ENCODE peak calls at places on chromosomes 4 and X, in six cellular contexts. B is sigmoid colon, R is stomach, V is suprapubic skin, E is upper lobe of left lung, Z is breast epithelium. Y is an unnamed sample.

GRCh38 chr4:181261279-181261678 is 981.9 kb upstream of the TENM3 start:
- DNase-seq in B (no peak), E (no peak), R (no peak), Z (no peak), V (no peak), Y (no peak)

GRCh38 chr4:142719854-142720541 is 126.1 kb downstream of the INPP4B start:
- DNase-seq in Z (no peak), R (no peak), V (no peak), E (no peak), B (no peak), Y (no peak)

GRCh38 chr4:153282023-153282422 is 62.5 kb upstream of the MND1 start:
- DNase-seq in R (no peak), B (no peak), Z (no peak), E (no peak), V (no peak), Y (no peak)

GRCh38 chr4:185469539-185470154 is 1.9 kb downstream of the CCDC110 start:
- DNase-seq in E (no peak), B (peak), R (no peak), V (no peak), Z (no peak), Y (no peak)

GRCh38 chrX:55014897-55015299 is 14.7 kb downstream of the APEX2 start:
- DNase-seq in E (no peak), B (no peak), R (no peak), Z (no peak), V (no peak), Y (no peak)

GRCh38 chr4:38170380-38170779 is 210.2 kb downstream of the PTTG2 start:
- DNase-seq in E (no peak), Z (no peak), B (no peak), R (no peak), V (no peak), Y (no peak)

GRCh38 chr4:38914859-38915258 is 47.3 kb downstream of the FAM114A1 start:
- DNase-seq in Z (no peak), R (no peak), E (no peak), B (no peak), V (no peak), Y (no peak)

GRCh38 chr4:83548151-83548905 is 12.4 kb downstream of the GPAT3 start:
- DNase-seq in R (peak), V (peak), B (peak), E (peak), Z (peak), Y (no peak)

GRCh38 chr4:151564321-151564720 is 155.3 kb downstream of the FHIP1A start:
- DNase-seq in B (no peak), R (peak), Z (no peak), E (no peak), V (no peak), Y (no peak)

GRCh38 chrX:56764153-56764974 is 35.3 kb downstream of the NBDY start:
- DNase-seq in R (peak), Z (peak), B (peak), V (peak), E (peak), Y (no peak)

GRCh38 chr4:86855572-86855971 is 6.4 kb upstream of the SLC10A6 start:
- DNase-seq in R (no peak), Z (no peak), E (no peak), V (no peak), B (no peak), Y (no peak)

GRCh38 chr4:47032405-47033106 is 1.2 kb downstream of the GABRB1 start:
- DNase-seq in R (peak), V (peak), B (peak), Z (no peak), E (peak), Y (peak)

GRCh38 chr4:2886622-2887021 is 43.0 kb downstream of the ADD1 start:
- DNase-seq in B (no peak), E (no peak), R (no peak), V (no peak), Z (no peak), Y (no peak)

GRCh38 chr4:41590591-41590990 is 52.6 kb downstream of the LIMCH1 start:
- DNase-seq in R (no peak), E (peak), V (no peak), Z (peak), B (no peak), Y (no peak)

GRCh38 chrX:10722804-10723364 is 102.5 kb upstream of the MID1 start:
- DNase-seq in R (peak), B (peak), E (peak), V (peak), Z (peak), Y (peak)

GRCh38 chr4:30719363-30720020 is 677 bp upstream of the PCDH7 start:
- DNase-seq in Z (no peak), R (peak), B (peak), V (no peak), E (no peak), Y (no peak)

GRCh38 chrX:51459125-51459524 is 37.3 kb downstream of the NUDT11 start:
- DNase-seq in E (no peak), V (no peak), B (no peak), R (no peak), Z (no peak), Y (no peak)

GRCh38 chrX:11533211-11533651 is 132.5 kb downstream of the ARHGAP6 start:
- DNase-seq in R (no peak), B (no peak), Z (no peak), V (no peak), E (no peak), Y (peak)

GRCh38 chrX:148371251-148371650 is 129.2 kb upstream of the AFF2 start:
- DNase-seq in V (no peak), B (no peak), Z (no peak), E (no peak), R (no peak), Y (no peak)

GRCh38 chr4:97759785-97760184 is 383.5 kb downstream of the STPG2 start:
- DNase-seq in V (no peak), B (no peak), E (no peak), R (no peak), Z (no peak), Y (no peak)

GRCh38 chrX:110418857-110419249 is 60.2 kb downstream of the RTL9 start:
- DNase-seq in B (no peak), R (no peak), Z (no peak), E (peak), V (no peak), Y (no peak)

GRCh38 chr4:75895744-75896314 is 6.4 kb downstream of the PPEF2 start:
- DNase-seq in B (no peak), V (no peak), E (no peak), Z (no peak), R (no peak), Y (no peak)

GRCh38 chrX:97594825-97595224 is 711.1 kb downstream of the RPA4 start:
- DNase-seq in Z (no peak), R (no peak), E (no peak), V (no peak), B (no peak), Y (no peak)

GRCh38 chr4:139876328-139876941 is 210.8 kb downstream of the MGST2 start:
- DNase-seq in Z (no peak), B (no peak), V (no peak), E (no peak), R (no peak), Y (no peak)

GRCh38 chr4:139873111-139873866 is 207.7 kb downstream of the MGST2 start:
- DNase-seq in Z (no peak), R (no peak), V (no peak), E (peak), B (no peak), Y (no peak)

GRCh38 chr4:139875456-139875855 is 209.8 kb downstream of the MGST2 start:
- DNase-seq in E (no peak), B (no peak), Z (no peak), R (no peak), V (no peak), Y (no peak)

GRCh38 chr4:139869810-139870209 is 204.2 kb downstream of the MGST2 start:
- DNase-seq in V (no peak), B (no peak), Z (no peak), R (no peak), E (no peak), Y (no peak)

GRCh38 chr4:139872274-139872673 is 206.7 kb downstream of the MGST2 start:
- DNase-seq in B (no peak), R (no peak), V (no peak), E (no peak), Z (no peak), Y (no peak)
- TF ChIP-seq POLR2AphosphoS5 in B (no peak), R (peak), V (no peak), E (peak), Z (no peak), Y (no peak)

GRCh38 chrX:154780968-154781367 is 18.3 kb downstream of the DKC1 start:
- DNase-seq in R (no peak), B (no peak), E (no peak), V (no peak), Z (no peak), Y (no peak)

GRCh38 chrX:154775611-154776349 is 13.1 kb downstream of the DKC1 start:
- DNase-seq in V (no peak), B (no peak), R (no peak), E (no peak), Z (no peak), Y (no peak)

GRCh38 chrX:154779261-154779660 is 16.6 kb downstream of the DKC1 start:
- DNase-seq in B (no peak), Z (no peak), R (no peak), E (no peak), V (no peak), Y (no peak)

GRCh38 chrX:154774622-154775021 is 12.0 kb downstream of the DKC1 start:
- DNase-seq in E (no peak), R (no peak), B (no peak), V (no peak), Z (no peak), Y (no peak)

GRCh38 chrX:154776753-154777152 is 14.1 kb downstream of the DKC1 start:
- DNase-seq in Z (no peak), R (no peak), V (no peak), E (no peak), B (no peak), Y (no peak)
- TF ChIP-seq POLR2A in Z (no peak), R (no peak), V (no peak), E (no peak), B (no peak), Y (no peak)

DNA sequence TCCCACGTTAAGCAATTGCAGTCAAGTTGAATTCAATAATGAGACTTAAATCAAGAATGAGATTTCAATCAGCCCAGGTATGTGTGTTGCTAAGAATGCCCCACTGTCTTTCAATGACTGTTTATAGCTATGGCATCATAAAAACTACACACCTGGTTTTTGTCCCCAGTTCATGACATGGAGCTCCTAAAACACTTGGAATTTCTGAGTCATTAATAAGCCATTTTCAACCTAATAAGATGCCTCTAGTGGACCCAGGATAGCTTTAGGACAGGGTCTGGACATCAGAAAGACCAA is 72.7 kb upstream of the STS start:
- DNase-seq in E (no peak), B (no peak), V (no peak), Z (no peak), R (no peak), Y (no peak)
- TF ChIP-seq POLR2AphosphoS5 in E (no peak), B (no peak), V (no peak), Z (no peak), R (no peak), Y (no peak)

GRCh38 chr4:68152411-68152810 is 22.7 kb upstream of the TMPRSS11F start:
- DNase-seq in Z (no peak), B (no peak), E (no peak), R (no peak), V (no peak), Y (no peak)
- TF ChIP-seq POLR2A in Z (no peak), B (no peak), E (no peak), R (no peak), V (no peak), Y (no peak)

GRCh38 chrX:40155617-40156471 is 58.1 kb upstream of the BCOR start:
- DNase-seq in R (no peak), Z (no peak), V (no peak), B (no peak), E (no peak), Y (no peak)

GRCh38 chrX:40152706-40153334 is 55.1 kb upstream of the BCOR start:
- DNase-seq in E (peak), B (peak), Z (no peak), R (peak), V (no peak), Y (no peak)

GRCh38 chrX:40153335-40154221 is 55.8 kb upstream of the BCOR start:
- DNase-seq in E (peak), Z (no peak), B (peak), R (peak), V (no peak), Y (no peak)

GRCh38 chrX:40154853-40155616 is 57.3 kb upstream of the BCOR start:
- DNase-seq in B (peak), R (peak), V (no peak), E (peak), Z (no peak), Y (no peak)

GRCh38 chrX:40154229-40154852 is 56.6 kb upstream of the BCOR start:
- DNase-seq in E (no peak), V (no peak), Z (no peak), R (no peak), B (peak), Y (no peak)
- TF ChIP-seq POLR2AphosphoS5 in E (peak), V (no peak), Z (no peak), R (no peak), B (peak), Y (no peak)

GRCh38 chrX:70988425-70988824 is 57.5 kb upstream of the SLC7A3 start:
- DNase-seq in R (no peak), E (no peak), B (no peak), V (no peak), Z (no peak), Y (no peak)
- TF ChIP-seq POLR2A in R (no peak), E (no peak), B (no peak), V (no peak), Z (no peak), Y (no peak)

Y was measured in GM12891.